ENCODE peak calls at places on chromosomes 12 and 14, in four cellular contexts. Q is fibroblast of villous mesenchyme, M is left ventricle myocardium inferior, I is heart left ventricle. T is an unnamed sample.
A peak's percentile ranks its signal among the peaks of the same experiment; 100 is the strongest.

GRCh38 chr14:105486974-105487448 is 325 bp downstream of the CRIP1 start:
- DNase-seq in Q (no peak), M (peak; percentile 88), I (peak; percentile 92), T (no peak)

GRCh38 chr12:93699271-93700141 is 22.3 kb downstream of the CRADD start:
- DNase-seq in Q (peak; percentile 68), M (no peak), I (no peak), T (peak; percentile 73)

GRCh38 chr12:106723416-106723815 is 51.1 kb upstream of the RIC8B start:
- DNase-seq in Q (no peak), M (no peak), I (no peak), T (no peak)

GRCh38 chr12:89574736-89575208 is 48.9 kb upstream of the POC1B start:
- DNase-seq in Q (peak; percentile 87), M (no peak), I (peak; percentile 23), T (peak; percentile 57)

GRCh38 chr14:68124885-68125731 is 305.5 kb downstream of the RAD51B start:
- DNase-seq in Q (no peak), M (no peak), I (no peak), T (peak; percentile 84)

GRCh38 chr12:120540445-120540844 is 6.3 kb downstream of the RNF10 start:
- DNase-seq in Q (peak; percentile 88), M (no peak), I (no peak), T (peak; percentile 90)

GRCh38 chr12:116172224-116172849 is 105.2 kb downstream of the MED13L start:
- DNase-seq in Q (no peak), M (no peak), I (no peak), T (no peak)

GRCh38 chr12:94134226-94134795 is 14.1 kb upstream of the PLXNC1 start:
- DNase-seq in Q (peak; percentile 72), M (no peak), I (no peak), T (peak; percentile 75)

GRCh38 chr14:94474581-94475031 is 1.4 kb downstream of the SERPINA9 start:
- DNase-seq in Q (no peak), M (no peak), I (no peak), T (no peak)

GRCh38 chr12:120903382-120903817 is 758 bp downstream of the SPPL3 start:
- DNase-seq in Q (peak; percentile 32), M (peak; percentile 64), I (peak; percentile 74), T (peak; percentile 7)

GRCh38 chr12:52912711-52913423 is 8.0 kb upstream of the KRT8 start:
- DNase-seq in Q (no peak), M (no peak), I (no peak), T (no peak)

GRCh38 chr14:28375295-28375694 is 391.3 kb upstream of the FOXG1 start:
- DNase-seq in Q (no peak), M (no peak), I (no peak), T (peak; percentile 38)

GRCh38 chr12:87801860-87802720 is 227.1 kb downstream of the C12orf50 start:
- DNase-seq in Q (no peak), M (no peak), I (no peak), T (peak; percentile 59)

GRCh38 chr12:108482717-108483212 is 32.3 kb upstream of the FICD start:
- DNase-seq in Q (no peak), M (no peak), I (no peak), T (no peak)

GRCh38 chr12:15708396-15709070 is 80.7 kb downstream of the EPS8 start:
- DNase-seq in Q (no peak), M (no peak), I (no peak), T (no peak)

DNA sequence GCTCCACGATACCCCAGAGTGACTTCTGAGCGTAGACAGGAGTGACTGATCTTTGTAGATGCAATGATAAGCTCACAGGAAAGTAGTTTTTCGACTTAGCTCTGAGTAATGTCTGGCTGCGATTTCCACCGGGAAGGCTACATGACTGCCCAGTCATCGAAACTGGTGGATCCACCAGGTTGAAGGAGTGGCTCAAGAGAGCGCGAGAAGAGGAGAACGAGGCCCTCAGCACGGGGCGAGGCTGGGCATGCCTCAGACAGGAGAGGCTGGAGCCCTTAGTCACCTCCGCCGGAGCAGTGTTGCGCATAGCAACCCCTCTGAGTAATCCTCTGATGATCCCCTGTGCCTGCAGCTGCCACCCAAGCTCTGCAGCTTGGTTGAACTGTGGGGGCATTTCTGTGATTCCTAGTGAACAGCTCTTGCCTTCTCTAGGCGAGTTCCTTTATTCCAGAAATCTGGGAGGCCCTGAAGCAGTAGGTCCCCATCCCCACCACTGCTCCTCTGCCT is 25.6 kb downstream of the ELK3 start:
- DNase-seq in Q (peak; percentile 90), M (no peak), I (no peak), T (peak; percentile 94)
- H3K4me3 ChIP-seq in Q (no peak overlapping the region), M (no peak overlapping the region), I (no peak overlapping the region), T (peak overlapping the region; percentile 5)

GRCh38 chr14:104431929-104432541 is 147.5 kb upstream of the C14orf180 start:
- DNase-seq in Q (no peak), M (no peak), I (no peak), T (no peak)

GRCh38 chr14:104434214-104435076 is 145.1 kb upstream of the C14orf180 start:
- DNase-seq in Q (no peak), M (no peak), I (no peak), T (no peak)

GRCh38 chr14:104435147-104436046 is 144.2 kb upstream of the C14orf180 start:
- DNase-seq in Q (no peak), M (no peak), I (no peak), T (no peak)

GRCh38 chr14:104432611-104433231 is 146.8 kb upstream of the C14orf180 start:
- DNase-seq in Q (no peak), M (no peak), I (no peak), T (no peak)

GRCh38 chr14:104433401-104434213 is 146.0 kb upstream of the C14orf180 start:
- DNase-seq in Q (no peak), M (no peak), I (no peak), T (no peak)
- TF ChIP-seq CTCF in Q (no peak), M (no peak), I (no peak), T (no peak)

GRCh38 chr14:51627313-51627712 is 24.4 kb upstream of the FRMD6 start:
- DNase-seq in Q (no peak), M (no peak), I (no peak), T (no peak)
- H3K4me3 ChIP-seq in Q (no peak overlapping the region), M (no peak overlapping the region), I (no peak overlapping the region), T (no peak overlapping the region)

DNA sequence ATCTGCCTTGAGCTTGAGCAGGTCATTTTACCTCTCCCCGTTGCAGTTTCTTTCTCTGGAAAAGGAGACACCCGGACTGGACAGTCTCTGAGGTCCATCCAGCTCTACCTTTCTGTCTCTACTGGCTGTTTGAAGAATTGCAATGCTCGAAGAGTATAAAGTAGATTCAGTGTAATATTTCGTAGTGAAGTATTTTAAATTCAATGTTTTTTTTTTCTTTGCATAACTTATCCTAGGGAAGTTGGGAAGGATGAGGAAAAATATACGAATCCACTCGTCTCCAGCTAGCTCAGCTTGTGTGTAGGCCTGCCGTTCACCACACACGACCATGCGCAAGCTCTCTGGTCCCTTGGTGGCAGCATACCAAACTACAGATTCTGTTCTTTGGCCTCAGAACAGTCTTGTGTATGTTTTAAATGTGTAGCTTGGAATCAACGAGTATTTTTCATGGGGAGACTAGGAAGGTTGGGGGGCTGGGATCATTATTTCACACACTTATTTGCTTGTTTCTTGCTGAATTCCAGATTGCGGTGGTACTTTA is 307.9 kb downstream of the CACNA1C start:
- DNase-seq in Q (no peak), M (no peak), I (no peak), T (no peak)
- TF ChIP-seq CTCF in Q (peak; percentile 37), M (peak; percentile 51), I (peak; percentile 15), T (peak; percentile 39)

GRCh38 chr14:33933386-33933934 is 17.4 kb downstream of the EGLN3 start:
- DNase-seq in Q (no peak), M (no peak), I (no peak), T (peak; percentile 31)
- H3K4me3 ChIP-seq in Q (no peak overlapping the region), M (peak overlapping the region; percentile 12), I (no peak overlapping the region), T (no peak overlapping the region)

GRCh38 chr12:21814814-21815213 is 40.3 kb upstream of the KCNJ8 start:
- DNase-seq in Q (no peak), M (no peak), I (no peak), T (no peak)
- TF ChIP-seq CTCF in Q (no peak), M (no peak), I (no peak), T (no peak)

GRCh38 chr12:104136577-104136976 is 1.4 kb downstream of the NFYB start:
- DNase-seq in Q (no peak), M (no peak), I (no peak), T (peak; percentile 46)
- H3K4me3 ChIP-seq in Q (peak overlapping the region; percentile 84), M (peak overlapping the region; percentile 89), I (no peak overlapping the region), T (peak overlapping the region; percentile 90)